ENCODE peak calls at places on chromosome 11, in seven cellular contexts. X is stimulated activated naive CD8-positive, alpha-beta T cell treated with anti-CD3 and anti-CD28 coated beads, Interleukin-15, Interleukin-2, amounts not matched to agents 100 U/mL and 50 U/mL, for 24 hours; N is H9; Y is SK-N-SH; Q is cardiac fibroblast; M is GM23248; S is left lobe of liver. J is an unnamed sample.

GRCh38 chr11:109704432-109704831 is 282.4 kb downstream of the C11orf87 start:
- DNase-seq in X (no peak), N (no peak), Y (no peak), Q (no peak), M (no peak), S (no peak), J (no peak)

GRCh38 chr11:444397-445144 is 2.8 kb upstream of the ANO9 start:
- DNase-seq in X (no peak), N (no peak), Y (no peak), Q (peak), M (peak), S (no peak), J (no peak)

GRCh38 chr11:93939084-93939780 is 81.9 kb upstream of the HEPHL1 start:
- DNase-seq in X (no peak), N (no peak), Y (no peak), Q (peak), M (peak), S (no peak), J (no peak)

GRCh38 chr11:65221026-65221425 is 39.3 kb downstream of the CAPN1 start:
- DNase-seq in X (no peak), N (peak), Y (no peak), Q (no peak), M (no peak), S (no peak), J (no peak)

GRCh38 chr11:8269636-8270035 is 6.0 kb upstream of the LMO1 start:
- DNase-seq in X (no peak), N (no peak), Y (no peak), Q (no peak), M (no peak), S (no peak), J (no peak)

GRCh38 chr11:3137486-3138177 is 27.5 kb downstream of the OSBPL5 start:
- DNase-seq in X (no peak), N (no peak), Y (no peak), Q (no peak), M (no peak), S (no peak), J (peak)

GRCh38 chr11:46673713-46674462 is 26.5 kb downstream of the ARHGAP1 start:
- DNase-seq in X (no peak), N (no peak), Y (no peak), Q (no peak), M (no peak), S (no peak), J (no peak)

GRCh38 chr11:19816040-19816439 is 103.4 kb downstream of the NAV2 start:
- DNase-seq in X (no peak), N (no peak), Y (no peak), Q (no peak), M (no peak), S (no peak), J (peak)

GRCh38 chr11:92739020-92739419 is 230.4 kb upstream of the MTNR1B start:
- DNase-seq in X (no peak), N (no peak), Y (no peak), Q (peak), M (peak), S (no peak), J (no peak)

GRCh38 chr11:71215372-71215965 is 36.9 kb downstream of the SHANK2 start:
- DNase-seq in X (no peak), N (no peak), Y (no peak), Q (no peak), M (no peak), S (no peak), J (peak)

GRCh38 chr11:110759972-110760381 is 47.7 kb upstream of the ARHGAP20 start:
- DNase-seq in X (no peak), N (no peak), Y (no peak), Q (peak), M (peak), S (no peak), J (no peak)

GRCh38 chr11:45405916-45406670 is 120.0 kb upstream of the SYT13 start:
- DNase-seq in X (no peak), N (no peak), Y (no peak), Q (peak), M (peak), S (no peak), J (no peak)

GRCh38 chr11:120632579-120632978 is 121.0 kb downstream of the GRIK4 start:
- DNase-seq in X (no peak), N (no peak), Y (no peak), Q (no peak), M (peak), S (no peak), J (peak)

GRCh38 chr11:84014539-84014938 is 728.4 kb upstream of the CCDC90B start:
- DNase-seq in X (no peak), N (no peak), Y (no peak), Q (no peak), M (no peak), S (no peak), J (no peak)

GRCh38 chr11:34623463-34623862 is 2.6 kb downstream of the EHF start:
- DNase-seq in X (no peak), N (no peak), Y (no peak), Q (no peak), M (no peak), S (no peak), J (no peak)

GRCh38 chr11:45896392-45897068 is 10.5 kb downstream of the FREY1 start:
- DNase-seq in X (no peak), N (peak), Y (peak), Q (no peak), M (no peak), S (no peak), J (peak)

GRCh38 chr11:59556883-59557205 is 45.5 kb downstream of the OR4D9 start:
- DNase-seq in X (no peak), N (peak), Y (peak), Q (no peak), M (peak), S (peak), J (peak)

GRCh38 chr11:3894128-3894731 is 38.8 kb downstream of the STIM1 start:
- DNase-seq in X (peak), N (no peak), Y (no peak), Q (peak), M (peak), S (no peak), J (no peak)

GRCh38 chr11:71977743-71978418 is 20.8 kb upstream of the IL18BP start:
- DNase-seq in X (peak), N (no peak), Y (peak), Q (peak), M (peak), S (peak), J (peak)

GRCh38 chr11:64053699-64054098 is 18.0 kb downstream of the FLRT1 start:
- DNase-seq in X (no peak), N (peak), Y (no peak), Q (no peak), M (no peak), S (no peak), J (peak)

GRCh38 chr11:64850979-64851567 is 6.6 kb upstream of the CDC42BPG start:
- DNase-seq in X (peak), N (peak), Y (no peak), Q (no peak), M (peak), S (no peak), J (peak)

GRCh38 chr11:131686836-131687235 is 316.4 kb downstream of the NTM start:
- DNase-seq in X (no peak), N (no peak), Y (no peak), Q (no peak), M (no peak), S (peak), J (no peak)

GRCh38 chr11:110185599-110185998 is 92.4 kb downstream of the ZC3H12C start:
- DNase-seq in X (no peak), N (no peak), Y (no peak), Q (no peak), M (no peak), S (no peak), J (no peak)

GRCh38 chr11:8870461-8871282 is 40.3 kb upstream of the AKIP1 start:
- DNase-seq in X (peak), N (peak), Y (peak), Q (peak), M (peak), S (peak), J (peak)

GRCh38 chr11:8087185-8087584 is 6.2 kb downstream of the TUB start:
- DNase-seq in X (no peak), N (peak), Y (no peak), Q (no peak), M (peak), S (no peak), J (peak)

GRCh38 chr11:1757861-1758610 is 5.7 kb downstream of the CTSD start:
- DNase-seq in X (peak), N (no peak), Y (no peak), Q (no peak), M (no peak), S (no peak), J (peak)

GRCh38 chr11:118605116-118605867 is 2.1 kb upstream of the PHLDB1 start:
- DNase-seq in X (no peak), N (no peak), Y (peak), Q (peak), M (peak), S (no peak), J (peak)